ENCODE peak calls at places on chromosomes 6 and 20, in five cellular contexts. S is NCI-H748 treated with DMSO at 0.1 percent for 48 hours, G is ELR, I is GM06990, K is IMR-90. L is an unnamed sample.

GRCh38 chr6:37283786-37284185 is 25.8 kb upstream of the TMEM217 start:
- DNase-seq in I (no peak), S (no peak), G (no peak), K (no peak), L (no peak)

GRCh38 chr20:32517914-32518592 is 67.1 kb downstream of the NOL4L start:
- DNase-seq in I (no peak), K (no peak), G (no peak), S (no peak), L (no peak)

GRCh38 chr6:45423901-45424627 is 46.3 kb upstream of the SUPT3H start:
- DNase-seq in I (no peak), S (no peak), K (no peak), G (peak; percentile 42), L (no peak)

GRCh38 chr20:208937-209566 is 18.0 kb upstream of the DEFB129 start:
- DNase-seq in S (peak; percentile 53), K (peak; percentile 79), I (no peak), G (peak; percentile 73), L (peak; percentile 2)

GRCh38 chr6:52157301-52157930 is 28.8 kb upstream of the IL17A start:
- DNase-seq in S (no peak), G (peak; percentile 87), K (peak; percentile 3), I (peak; percentile 54), L (no peak)

GRCh38 chr20:7180261-7181045 is 413.0 kb downstream of the BMP2 start:
- DNase-seq in G (no peak), S (peak; percentile 49), I (no peak), K (no peak), L (no peak)

GRCh38 chr6:80771941-80772340 is 665.5 kb downstream of the BCKDHB start:
- DNase-seq in K (peak; percentile 50), I (no peak), S (no peak), G (peak; percentile 38), L (no peak)

GRCh38 chr6:20404641-20405032 is 3.0 kb downstream of the E2F3 start:
- DNase-seq in S (peak; percentile 54), K (peak; percentile 81), I (peak; percentile 46), G (peak; percentile 88), L (peak; percentile 55)

GRCh38 chr20:3396492-3396891 is 11.0 kb downstream of the DNAAF9 start:
- DNase-seq in K (no peak), I (no peak), G (no peak), S (no peak), L (no peak)

GRCh38 chr6:15399651-15400470 is 154.0 kb downstream of the JARID2 start:
- DNase-seq in S (peak; percentile 92), G (peak; percentile 35), K (peak; percentile 82), I (no peak), L (no peak)

GRCh38 chr6:80489911-80490635 is 383.6 kb downstream of the BCKDHB start:
- DNase-seq in K (no peak), G (no peak), S (no peak), I (no peak), L (no peak)

GRCh38 chr20:64099086-64099786 is 8.1 kb downstream of the NPBWR2 start:
- DNase-seq in I (no peak), G (no peak), S (no peak), K (no peak), L (no peak)

GRCh38 chr20:49103019-49103418 is 56.9 kb downstream of the CSE1L start:
- DNase-seq in K (no peak), I (no peak), S (no peak), G (no peak), L (no peak)

GRCh38 chr20:6038256-6038655 is 15.6 kb downstream of the LRRN4 start:
- DNase-seq in I (no peak), S (no peak), K (no peak), G (no peak), L (no peak)

GRCh38 chr6:142819603-142820335 is 125.2 kb downstream of the HIVEP2 start:
- DNase-seq in K (peak; percentile 65), I (peak; percentile 69), G (peak; percentile 64), S (no peak), L (no peak)

GRCh38 chr20:219290-220115 is 7.6 kb upstream of the DEFB129 start:
- DNase-seq in K (peak; percentile 7), S (peak; percentile 57), I (no peak), G (peak; percentile 45), L (no peak)

GRCh38 chr6:5783584-5784089 is 223.1 kb downstream of the NRN1 start:
- DNase-seq in S (no peak), I (no peak), K (no peak), G (no peak), L (no peak)

GRCh38 chr20:4018015-4018748 is 2.8 kb upstream of the RNF24 start:
- DNase-seq in K (no peak), I (no peak), S (no peak), G (peak; percentile 36), L (no peak)

GRCh38 chr20:61253264-61253639 is 1.2 kb downstream of the CDH4 start:
- DNase-seq in K (peak; percentile 45), G (peak; percentile 73), S (no peak), I (no peak), L (no peak)